ENCODE peak calls at places on chromosomes 16 and 17, in six cellular contexts. D, T, N, B, L and J are unnamed samples.

GRCh38 chr17:7042507-7043194 is 1.2 kb downstream of the SLC16A11 start:
- DNase-seq in D (no peak), T (no peak), N (peak; percentile 78), B (no peak), L (peak; percentile 80), J (no peak)

GRCh38 chr17:43405861-43406260 is 7.1 kb downstream of the ARL4D start:
- DNase-seq in D (no peak), T (no peak), N (no peak), B (no peak), L (no peak), J (no peak)

GRCh38 chr17:4968166-4968915 is 724 bp upstream of the SPAG7 start:
- DNase-seq in D (no peak), T (no peak), N (no peak), B (peak; percentile 73), L (no peak), J (no peak)

GRCh38 chr17:64336760-64337413 is 53.8 kb downstream of the PECAM1 start:
- DNase-seq in D (no peak), T (no peak), N (no peak), B (no peak), L (no peak), J (no peak)

GRCh38 chr17:60361889-60362288 is 30.0 kb downstream of the USP32 start:
- DNase-seq in D (no peak), T (no peak), N (no peak), B (no peak), L (no peak), J (no peak)

GRCh38 chr16:11627822-11628457 is 40.3 kb upstream of the SNN start:
- DNase-seq in D (no peak), T (peak; percentile 59), N (no peak), B (no peak), L (no peak), J (no peak)

GRCh38 chr17:65046236-65046635 is 10.3 kb downstream of the GNA13 start:
- DNase-seq in D (no peak), T (no peak), N (no peak), B (no peak), L (no peak), J (no peak)

GRCh38 chr17:42120161-42121065 is 754 bp downstream of the KAT2A start:
- DNase-seq in D (no peak), T (no peak), N (peak; percentile 69), B (no peak), L (no peak), J (peak; percentile 45)

GRCh38 chr16:74650966-74651567 is 15.6 kb downstream of the RFWD3 start:
- DNase-seq in D (peak; percentile 17), T (peak; percentile 26), N (no peak), B (no peak), L (no peak), J (peak; percentile 6)

GRCh38 chr17:42989146-42989545 is 8.8 kb downstream of the RUNDC1 start:
- DNase-seq in D (no peak), T (no peak), N (no peak), B (no peak), L (no peak), J (no peak)

DNA sequence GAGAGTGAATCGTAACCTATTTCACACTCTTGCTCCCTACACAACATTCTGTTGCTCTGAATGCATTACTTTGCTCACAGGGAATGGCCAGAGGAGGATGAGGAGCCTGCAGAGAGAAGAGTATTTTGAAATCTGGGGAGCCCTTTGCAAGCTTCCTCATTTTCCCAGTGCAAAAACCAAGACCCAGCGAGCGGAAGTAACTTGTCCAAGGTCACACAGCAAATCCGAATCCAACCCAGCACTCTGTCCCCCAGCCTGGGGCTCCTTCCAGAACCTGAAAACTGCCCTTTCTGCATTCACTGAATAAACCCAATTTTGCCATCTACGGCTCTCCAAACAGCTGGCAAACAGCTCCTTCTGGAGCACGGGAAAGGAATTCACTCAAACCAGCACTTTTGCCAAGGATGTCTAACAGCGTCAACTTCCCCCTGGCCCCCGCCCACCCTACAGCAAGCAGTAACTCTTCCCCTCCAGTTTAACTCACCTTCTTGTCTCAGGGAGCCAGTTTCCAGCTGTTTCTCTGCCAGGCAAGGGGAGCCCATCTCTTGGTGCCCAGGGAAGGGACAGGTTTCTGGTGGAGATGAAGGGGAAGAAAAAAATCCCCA is 524 bp downstream of the KCNG4 start:
- DNase-seq in D (no peak), T (peak; percentile 16), N (no peak), B (no peak), L (no peak), J (no peak)
- TF ChIP-seq CTCF in D (no peak), T (peak; percentile 2), N (no peak), B (no peak), L (no peak), J (no peak)

DNA sequence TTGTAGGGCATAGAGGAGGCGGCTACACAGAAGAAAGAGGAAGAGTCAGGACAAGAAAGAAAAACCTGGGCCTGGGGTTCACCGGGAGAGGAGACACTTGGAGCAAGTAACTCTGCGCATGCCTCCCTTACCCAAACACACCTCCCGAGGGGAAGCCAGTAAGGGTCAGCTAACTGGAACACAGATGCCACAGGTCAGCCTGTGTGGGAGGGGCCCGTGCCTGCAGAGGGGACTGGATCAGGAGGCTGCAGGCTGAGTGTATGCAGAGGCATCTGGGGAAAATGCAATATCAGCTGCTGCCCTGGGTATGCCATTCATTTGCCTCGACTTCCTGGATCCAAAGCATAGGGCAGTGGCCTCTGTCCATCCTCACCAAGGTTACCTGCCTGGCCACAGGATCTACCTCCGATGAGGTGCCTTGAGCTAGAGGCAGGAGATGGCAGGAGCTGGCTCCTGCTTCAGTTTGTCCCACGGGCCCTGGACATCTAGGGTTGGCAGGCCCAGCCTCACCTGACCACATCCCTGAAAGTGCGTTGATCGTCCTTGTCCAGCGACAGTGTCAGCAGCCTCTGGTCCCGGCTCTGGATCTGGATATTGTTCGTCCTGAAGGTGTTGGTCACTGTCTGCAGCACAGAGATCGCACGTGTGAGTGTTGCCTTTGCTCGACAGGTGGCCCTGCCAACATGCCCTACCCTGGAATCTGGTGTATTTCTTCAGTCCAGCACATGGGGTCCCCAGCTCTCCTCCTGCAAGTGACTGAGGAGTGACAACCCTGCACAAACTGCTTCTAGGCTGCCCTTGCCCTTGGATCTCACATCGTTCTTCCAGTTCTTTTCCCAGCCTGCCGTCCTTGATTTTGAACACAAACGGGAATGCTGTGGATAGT is 4.6 kb upstream of the MFSD6L start:
- DNase-seq in D (no peak), T (no peak), N (no peak), B (no peak), L (no peak), J (no peak)
- TF ChIP-seq CTCF in D (no peak), T (no peak), N (no peak), B (no peak), L (no peak), J (no peak)

GRCh38 chr17:50843150-50843905 is 7.9 kb downstream of the WFIKKN2 start:
- DNase-seq in D (no peak), T (no peak), N (peak; percentile 17), B (no peak), L (no peak), J (no peak)

GRCh38 chr17:50840311-50840851 is 5.0 kb downstream of the WFIKKN2 start:
- DNase-seq in D (no peak), T (no peak), N (peak; percentile 27), B (no peak), L (no peak), J (no peak)

GRCh38 chr17:50841277-50841948 is 6.0 kb downstream of the WFIKKN2 start:
- DNase-seq in D (no peak), T (no peak), N (peak; percentile 34), B (no peak), L (no peak), J (no peak)

GRCh38 chr17:50842506-50843149 is 7.2 kb downstream of the WFIKKN2 start:
- DNase-seq in D (no peak), T (no peak), N (no peak), B (no peak), L (no peak), J (no peak)

GRCh38 chr17:50841949-50842354 is 6.6 kb downstream of the WFIKKN2 start:
- DNase-seq in D (peak; percentile 56), T (peak; percentile 78), N (peak; percentile 88), B (peak; percentile 83), L (no peak), J (peak; percentile 79)
- TF ChIP-seq CTCF in D (peak; percentile 86), T (peak; percentile 86), N (peak; percentile 78), B (peak; percentile 75), L (peak; percentile 72), J (peak; percentile 84)

GRCh38 chr16:85441189-85441889 is 171.8 kb upstream of the GSE1 start:
- DNase-seq in D (no peak), T (no peak), N (no peak), B (no peak), L (no peak), J (no peak)
- TF ChIP-seq CTCF in D (no peak), T (no peak), N (no peak), B (no peak), L (no peak), J (no peak)

GRCh38 chr16:30980959-30981358 is 4.0 kb upstream of the HSD3B7 start:
- DNase-seq in D (no peak), T (no peak), N (no peak), B (no peak), L (no peak), J (no peak)
- TF ChIP-seq CTCF in D (no peak), T (no peak), N (no peak), B (no peak), L (no peak), J (no peak)

DNA sequence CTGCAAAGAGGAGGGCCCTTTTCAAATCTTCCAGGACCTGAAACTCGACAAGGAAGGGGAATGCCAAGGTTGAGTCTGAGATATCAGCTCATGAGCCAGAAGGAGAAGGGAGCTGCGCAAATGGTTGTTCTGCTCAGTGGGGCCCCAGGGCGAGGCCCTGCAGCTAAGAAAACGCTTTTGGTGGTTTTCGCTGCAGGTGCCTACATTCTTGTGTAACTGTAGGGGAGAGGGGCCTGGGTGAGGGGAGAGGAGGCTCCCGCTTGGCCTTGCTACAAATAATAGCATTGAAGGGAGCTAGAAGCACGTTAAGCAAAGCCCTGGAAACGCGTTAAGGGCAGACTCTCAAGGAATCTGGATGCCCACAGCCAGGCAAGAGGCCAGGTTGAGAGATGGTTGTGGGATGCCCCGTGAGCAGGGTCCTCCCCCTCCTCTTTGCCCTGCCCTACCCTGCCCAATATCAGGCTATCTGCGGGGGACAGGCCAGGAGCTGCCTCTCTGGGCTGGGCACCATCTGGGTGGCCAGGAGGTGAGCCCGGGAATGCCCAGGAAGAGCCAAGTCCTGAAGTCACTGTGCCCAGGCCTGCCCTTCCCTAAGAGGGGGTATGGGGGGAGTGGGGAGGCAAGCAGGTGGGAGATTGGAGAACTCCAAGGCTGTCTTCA is 21.9 kb downstream of the GPR142 start:
- DNase-seq in D (no peak), T (no peak), N (no peak), B (no peak), L (no peak), J (no peak)
- TF ChIP-seq CTCF in D (no peak), T (no peak), N (no peak), B (no peak), L (no peak), J (no peak)

GRCh38 chr17:66287911-66288310 is 14.5 kb upstream of the PRKCA start:
- DNase-seq in D (no peak), T (no peak), N (no peak), B (no peak), L (no peak), J (no peak)

GRCh38 chr17:66292351-66292750 is 10.1 kb upstream of the PRKCA start:
- DNase-seq in D (no peak), T (no peak), N (no peak), B (no peak), L (no peak), J (no peak)

GRCh38 chr17:66285149-66285548 is 17.3 kb upstream of the PRKCA start:
- DNase-seq in D (no peak), T (no peak), N (no peak), B (no peak), L (no peak), J (no peak)

GRCh38 chr17:66290097-66290722 is 12.2 kb upstream of the PRKCA start:
- DNase-seq in D (no peak), T (no peak), N (no peak), B (no peak), L (no peak), J (no peak)
- TF ChIP-seq CTCF in D (peak; percentile 31), T (peak; percentile 27), N (no peak), B (peak; percentile 16), L (no peak), J (peak; percentile 21)